ENCODE peak calls at places on chromosome 4, in four cellular contexts. One of them, this sample, is unnamed.

GRCh38 chr4:174214102-174214878 is 69.2 kb downstream of the FBXO8 start:
- DNase-seq in activated naive CD4-positive, alpha-beta T cell treated with anti-CD3 and anti-CD28 coated beads for 36 hours: peak
- DNase-seq in T follicular helper cell: no peak
- DNase-seq in ecto neural progenitor cell: peak
- DNase-seq in this sample: no peak

GRCh38 chr4:1551211-1551610 is 132.9 kb downstream of the FAM53A start:
- DNase-seq in T follicular helper cell: no peak
- DNase-seq in ecto neural progenitor cell: no peak
- DNase-seq in activated naive CD4-positive, alpha-beta T cell treated with anti-CD3 and anti-CD28 coated beads for 36 hours: no peak
- DNase-seq in this sample: no peak

GRCh38 chr4:8910100-8910821 is 38.6 kb upstream of the HMX1 start:
- DNase-seq in T follicular helper cell: no peak
- DNase-seq in activated naive CD4-positive, alpha-beta T cell treated with anti-CD3 and anti-CD28 coated beads for 36 hours: no peak
- DNase-seq in ecto neural progenitor cell: peak
- DNase-seq in this sample: no peak

GRCh38 chr4:110962616-110963015 is 339.7 kb upstream of the PITX2 start:
- DNase-seq in ecto neural progenitor cell: no peak
- DNase-seq in activated naive CD4-positive, alpha-beta T cell treated with anti-CD3 and anti-CD28 coated beads for 36 hours: no peak
- DNase-seq in T follicular helper cell: no peak
- DNase-seq in this sample: no peak

GRCh38 chr4:992297-993110 is 700 bp downstream of the SLC26A1 start:
- DNase-seq in activated naive CD4-positive, alpha-beta T cell treated with anti-CD3 and anti-CD28 coated beads for 36 hours: no peak
- DNase-seq in T follicular helper cell: no peak
- DNase-seq in ecto neural progenitor cell: no peak
- DNase-seq in this sample: no peak

GRCh38 chr4:152072001-152072485 is 311.2 kb upstream of the GATB start:
- DNase-seq in T follicular helper cell: no peak
- DNase-seq in activated naive CD4-positive, alpha-beta T cell treated with anti-CD3 and anti-CD28 coated beads for 36 hours: no peak
- DNase-seq in ecto neural progenitor cell: no peak
- DNase-seq in this sample: no peak

GRCh38 chr4:7532043-7532442 is 97.3 kb upstream of the PSAPL1 start:
- DNase-seq in T follicular helper cell: no peak
- DNase-seq in ecto neural progenitor cell: no peak
- DNase-seq in activated naive CD4-positive, alpha-beta T cell treated with anti-CD3 and anti-CD28 coated beads for 36 hours: no peak
- DNase-seq in this sample: no peak

GRCh38 chr4:139918994-139919393 is 235.0 kb downstream of the MAML3 start:
- DNase-seq in activated naive CD4-positive, alpha-beta T cell treated with anti-CD3 and anti-CD28 coated beads for 36 hours: no peak
- DNase-seq in ecto neural progenitor cell: no peak
- DNase-seq in T follicular helper cell: no peak
- DNase-seq in this sample: no peak

GRCh38 chr4:100576570-100576969 is 58.7 kb upstream of the EMCN start:
- DNase-seq in activated naive CD4-positive, alpha-beta T cell treated with anti-CD3 and anti-CD28 coated beads for 36 hours: no peak
- DNase-seq in ecto neural progenitor cell: no peak
- DNase-seq in T follicular helper cell: no peak
- DNase-seq in this sample: no peak

This sample was measured in effector memory CD8-positive, alpha-beta T cell.